ENCODE peak calls at places on chromosomes 12 and 14, in four cellular contexts. W is choroid plexus epithelial cell, T is transverse colon, Y is germinal center. A is an unnamed sample.

GRCh38 chr12:30794591-30795409 is 40.0 kb upstream of the CAPRIN2 start:
- DNase-seq in Y (no peak), T (no peak), W (peak), A (peak)

GRCh38 chr14:84237881-84238280 is 1292.1 kb upstream of the FLRT2 start:
- DNase-seq in T (no peak), W (peak), Y (no peak), A (no peak)

GRCh38 chr12:128367961-128368360 is 101.0 kb downstream of the TMEM132C start:
- DNase-seq in Y (no peak), T (no peak), W (no peak), A (no peak)

GRCh38 chr14:72738181-72738611 is 155.7 kb downstream of the DPF3 start:
- DNase-seq in W (no peak), Y (no peak), T (no peak), A (no peak)

GRCh38 chr12:4148418-4149056 is 125.0 kb upstream of the CCND2 start:
- DNase-seq in W (no peak), T (peak), Y (peak), A (no peak)

GRCh38 chr12:89949457-89950195 is 241.0 kb upstream of the ATP2B1 start:
- DNase-seq in Y (peak), W (peak), T (peak), A (peak)

GRCh38 chr14:31964979-31965734 is 111.9 kb upstream of the ARHGAP5 start:
- DNase-seq in W (no peak), T (no peak), Y (no peak), A (no peak)

GRCh38 chr14:83467811-83468210 is 1934.2 kb upstream of the SEL1L start:
- DNase-seq in W (peak), T (no peak), Y (no peak), A (peak)

GRCh38 chr14:53874704-53875103 is 81.9 kb downstream of the BMP4 start:
- DNase-seq in T (no peak), W (no peak), Y (no peak), A (no peak)

GRCh38 chr14:95041477-95042020 is 115.8 kb downstream of the DICER1 start:
- DNase-seq in T (no peak), Y (no peak), W (no peak), A (no peak)

GRCh38 chr12:80512781-80513180 is 68.7 kb downstream of the PTPRQ start:
- DNase-seq in W (no peak), T (no peak), Y (no peak), A (no peak)

GRCh38 chr12:23803547-23803946 is 145.9 kb downstream of the SOX5 start:
- DNase-seq in T (no peak), Y (no peak), W (no peak), A (no peak)

GRCh38 chr12:114982760-114983159 is 298.8 kb upstream of the TBX3 start:
- DNase-seq in T (no peak), Y (no peak), W (peak), A (no peak)

GRCh38 chr14:28603606-28604005 is 163.0 kb upstream of the FOXG1 start:
- DNase-seq in W (no peak), T (no peak), Y (no peak), A (no peak)

GRCh38 chr12:79557690-79558315 is 133.0 kb downstream of the PAWR start:
- DNase-seq in W (peak), Y (no peak), T (no peak), A (peak)

GRCh38 chr12:24750263-24750662 is 198.6 kb downstream of the BCAT1 start:
- DNase-seq in W (no peak), Y (no peak), T (no peak), A (no peak)

GRCh38 chr12:98013560-98013959 is 501.8 kb upstream of the TMPO start:
- DNase-seq in T (no peak), Y (no peak), W (no peak), A (no peak)

GRCh38 chr14:28820677-28821076 is 54.1 kb downstream of the FOXG1 start:
- DNase-seq in Y (no peak), W (no peak), T (no peak), A (no peak)

GRCh38 chr12:64528616-64529015 is 76.7 kb downstream of the TBK1 start:
- DNase-seq in T (no peak), W (no peak), Y (no peak), A (no peak)

GRCh38 chr14:91339606-91340369 is 77.8 kb downstream of the CCDC88C start:
- DNase-seq in T (no peak), Y (no peak), W (no peak), A (no peak)

GRCh38 chr12:69052613-69053408 is 119.8 kb upstream of the CPM start:
- DNase-seq in Y (no peak), T (no peak), W (peak), A (peak)

GRCh38 chr12:55797068-55797467 is 20.5 kb downstream of the SARNP start:
- DNase-seq in W (peak), T (no peak), Y (no peak), A (no peak)

GRCh38 chr12:46825526-46826414 is at the start of gene SLC38A4:
- DNase-seq in T (peak), W (peak), Y (no peak), A (peak)

GRCh38 chr12:67222302-67222701 is 46.9 kb upstream of the CAND1 start:
- DNase-seq in T (no peak), Y (no peak), W (peak), A (no peak)

GRCh38 chr12:623865-624372 is 39.3 kb downstream of the NINJ2 start:
- DNase-seq in Y (no peak), W (no peak), T (no peak), A (no peak)

GRCh38 chr14:74429221-74429691 is 3.2 kb upstream of the SYNDIG1L start:
- DNase-seq in W (no peak), Y (no peak), T (no peak), A (no peak)

GRCh38 chr12:22333751-22334695 is 484 bp downstream of the ST8SIA1 start:
- DNase-seq in W (no peak), T (peak), Y (peak), A (no peak)

GRCh38 chr14:99908653-99909250 is 115.5 kb downstream of the EML1 start:
- DNase-seq in Y (no peak), W (no peak), T (no peak), A (no peak)

GRCh38 chr12:130120012-130120805 is 42.1 kb upstream of the FZD10 start:
- DNase-seq in T (no peak), Y (no peak), W (no peak), A (no peak)

GRCh38 chr14:99670361-99671229 is 13.5 kb upstream of the CYP46A1 start:
- DNase-seq in W (no peak), T (no peak), Y (no peak), A (no peak)